ENCODE peak calls at places on chromosome 12, in five cellular contexts. I is NCI-H1694, E is brain microvascular endothelial cell, D is pancreas, P is choroid plexus epithelial cell. J is an unnamed sample.

GRCh38 chr12:108955225-108955835 is 65.5 kb downstream of the SVOP start:
- DNase-seq in I (no peak), P (peak), E (peak), D (no peak), J (peak)

GRCh38 chr12:52210186-52210924 is 18.5 kb upstream of the KRT80 start:
- DNase-seq in I (no peak), D (no peak), E (no peak), P (peak), J (no peak)

GRCh38 chr12:27807063-27807703 is 27.1 kb upstream of the MANSC4 start:
- DNase-seq in E (no peak), P (no peak), I (no peak), D (no peak), J (no peak)

GRCh38 chr12:52618216-52618615 is at the start of gene KRT73:
- DNase-seq in E (no peak), P (no peak), D (no peak), I (no peak), J (no peak)

GRCh38 chr12:66352197-66352596 is 49.9 kb downstream of the HELB start:
- DNase-seq in E (peak), I (peak), P (peak), D (no peak), J (no peak)

GRCh38 chr12:108634225-108634795 is 616 bp upstream of the SELPLG start:
- DNase-seq in E (no peak), P (no peak), I (no peak), D (no peak), J (no peak)

GRCh38 chr12:64627781-64628180 is 17.5 kb downstream of the RASSF3 start:
- DNase-seq in E (no peak), I (no peak), P (peak), D (no peak), J (no peak)

GRCh38 chr12:93805736-93806141 is 128.6 kb downstream of the CRADD start:
- DNase-seq in D (no peak), I (no peak), E (no peak), P (no peak), J (no peak)

GRCh38 chr12:93092559-93092945 is 163.5 kb upstream of the EEA1 start:
- DNase-seq in E (no peak), I (no peak), D (no peak), P (no peak), J (no peak)

GRCh38 chr12:50145439-50145838 is 21.7 kb downstream of the CERS5 start:
- DNase-seq in D (no peak), I (no peak), P (no peak), E (no peak), J (no peak)

GRCh38 chr12:54935235-54935951 is 49.2 kb downstream of the TESPA1 start:
- DNase-seq in D (no peak), E (peak), P (peak), I (no peak), J (no peak)

GRCh38 chr12:105748806-105749600 is 389.8 kb downstream of the NUAK1 start:
- DNase-seq in D (peak), I (no peak), P (peak), E (peak), J (peak)

GRCh38 chr12:57086951-57087688 is 1.8 kb upstream of the NAB2 start:
- DNase-seq in I (peak), E (peak), P (peak), D (peak), J (peak)

GRCh38 chr12:121888083-121888477 is 510 bp upstream of the PSMD9 start:
- DNase-seq in D (no peak), E (no peak), I (no peak), P (no peak), J (no peak)

GRCh38 chr12:5388581-5389535 is 43.0 kb upstream of the NTF3 start:
- DNase-seq in E (no peak), P (no peak), I (no peak), D (no peak), J (no peak)

GRCh38 chr12:71795901-71796300 is 41.2 kb downstream of the RAB21 start:
- DNase-seq in D (no peak), I (no peak), P (no peak), E (no peak), J (no peak)

GRCh38 chr12:6961695-6962284 is 8.7 kb downstream of the PHB2 start:
- DNase-seq in E (peak), D (peak), P (peak), I (peak), J (no peak)

GRCh38 chr12:106288510-106289195 is 13.9 kb upstream of the TCP11L2 start:
- DNase-seq in D (no peak), E (peak), I (no peak), P (peak), J (no peak)

GRCh38 chr12:124740691-124741137 is 123.0 kb downstream of the SCARB1 start:
- DNase-seq in I (no peak), D (no peak), P (peak), E (no peak), J (no peak)

GRCh38 chr12:124695861-124696260 is 128.4 kb upstream of the NCOR2 start:
- DNase-seq in I (peak), D (no peak), P (no peak), E (no peak), J (peak)

GRCh38 chr12:50257226-50258166 is 25.8 kb downstream of the LIMA1 start:
- DNase-seq in P (peak), D (no peak), E (peak), I (peak), J (no peak)

GRCh38 chr12:116141110-116141832 is 136.2 kb downstream of the MED13L start:
- DNase-seq in D (no peak), E (no peak), I (peak), P (peak), J (peak)

GRCh38 chr12:54373619-54374554 is 9.6 kb upstream of the GPR84 start:
- DNase-seq in E (no peak), D (no peak), P (no peak), I (no peak), J (no peak)

GRCh38 chr12:68636268-68636667 is 25.6 kb downstream of the RAP1B start:
- DNase-seq in P (peak), D (no peak), E (peak), I (no peak), J (no peak)

GRCh38 chr12:42213954-42214426 is 24.1 kb downstream of the YAF2 start:
- DNase-seq in D (peak), E (peak), P (peak), I (no peak), J (no peak)

GRCh38 chr12:110065540-110065939 is 17.2 kb upstream of the C12orf76 start:
- DNase-seq in E (no peak), P (no peak), I (no peak), D (no peak), J (no peak)

GRCh38 chr12:58358369-58358768 is 417.0 kb downstream of the ATP23 start:
- DNase-seq in I (no peak), P (no peak), D (no peak), E (no peak), J (no peak)

GRCh38 chr12:65536876-65537661 is 258.6 kb downstream of the MSRB3 start:
- DNase-seq in E (peak), P (peak), I (no peak), D (no peak), J (no peak)

GRCh38 chr12:57852195-57852594 is 5.7 kb upstream of the CTDSP2 start:
- DNase-seq in D (no peak), I (no peak), P (no peak), E (no peak), J (no peak)

GRCh38 chr12:53128780-53129747 is 25.8 kb downstream of the SOAT2 start:
- DNase-seq in P (no peak), I (no peak), D (no peak), E (no peak), J (no peak)

GRCh38 chr12:96141216-96141944 is 52.8 kb upstream of the ELK3 start:
- DNase-seq in I (no peak), D (no peak), P (peak), E (peak), J (no peak)

GRCh38 chr12:127516467-127516866 is 750.5 kb upstream of the TMEM132C start:
- DNase-seq in E (peak), I (no peak), D (no peak), P (peak), J (no peak)

GRCh38 chr12:45981075-45981837 is 9.1 kb downstream of the SCAF11 start:
- DNase-seq in P (no peak), D (no peak), I (no peak), E (no peak), J (no peak)

GRCh38 chr12:14185441-14186192 is 179.9 kb upstream of the ATF7IP start:
- DNase-seq in P (peak), I (peak), D (peak), E (peak), J (no peak)

GRCh38 chr12:119819322-119819721 is 57.8 kb downstream of the CIT start:
- DNase-seq in P (no peak), D (no peak), E (no peak), I (no peak), J (no peak)

GRCh38 chr12:124203176-124203575 is 91.7 kb upstream of the RFLNA start:
- DNase-seq in D (no peak), E (no peak), P (no peak), I (no peak), J (no peak)

GRCh38 chr12:51000245-51000644 is 25.9 kb downstream of the SLC11A2 start:
- DNase-seq in P (peak), D (no peak), E (peak), I (no peak), J (no peak)

GRCh38 chr12:122669397-122670070 is 33.6 kb downstream of the HCAR2 start:
- DNase-seq in P (peak), D (no peak), I (no peak), E (peak), J (no peak)

GRCh38 chr12:103806807-103807206 is 34.2 kb downstream of the NT5DC3 start:
- DNase-seq in P (peak), E (no peak), I (no peak), D (no peak), J (no peak)